ENCODE peak calls at places on chromosomes 5 and 9, in eight cellular contexts. V is PC-9, G is brain microvascular endothelial cell, O is caudate nucleus, Y is non-pigmented ciliary epithelial cell, H is progenitor cell of endocrine pancreas, S is aorta, D is RPMI7951. Q is an unnamed sample.

GRCh38 chr9:136697146-136697820 is 10.0 kb upstream of the AGPAT2 start:
- DNase-seq in V (no peak), G (no peak), O (no peak), Y (no peak), H (no peak), S (no peak), D (peak), Q (peak)

GRCh38 chr9:38022995-38023394 is 46.0 kb downstream of the SHB start:
- DNase-seq in V (peak), G (no peak), O (peak), Y (no peak), H (no peak), S (no peak), D (no peak), Q (peak)

GRCh38 chr5:108730617-108731340 is 16.9 kb upstream of the FER start:
- DNase-seq in V (no peak), G (no peak), O (no peak), Y (no peak), H (no peak), S (no peak), D (no peak), Q (peak)

GRCh38 chr5:157690690-157691433 is 19.5 kb downstream of the C5orf52 start:
- DNase-seq in V (no peak), G (no peak), O (no peak), Y (no peak), H (no peak), S (no peak), D (no peak), Q (no peak)

GRCh38 chr9:4375424-4376195 is 75.7 kb upstream of the GLIS3 start:
- DNase-seq in V (no peak), G (peak), O (no peak), Y (peak), H (no peak), S (no peak), D (peak), Q (no peak)

GRCh38 chr9:134175291-134175807 is 11.0 kb upstream of the RNU6ATAC start:
- DNase-seq in V (no peak), G (no peak), O (no peak), Y (no peak), H (no peak), S (peak), D (no peak), Q (peak)

GRCh38 chr5:172834570-172835245 is 657 bp downstream of the ERGIC1 start:
- DNase-seq in V (no peak), G (no peak), O (peak), Y (no peak), H (peak), S (peak), D (no peak), Q (peak)

GRCh38 chr5:178296066-178296465 is 63.5 kb upstream of the PHYKPL start:
- DNase-seq in V (no peak), G (no peak), O (no peak), Y (no peak), H (no peak), S (peak), D (no peak), Q (peak)

GRCh38 chr5:74179701-74180100 is 460.8 kb downstream of the ENC1 start:
- DNase-seq in V (no peak), G (no peak), O (no peak), Y (no peak), H (no peak), S (no peak), D (no peak), Q (no peak)

GRCh38 chr9:135507104-135508035 is 6.9 kb downstream of the MRPS2 start:
- DNase-seq in V (no peak), G (no peak), O (no peak), Y (no peak), H (no peak), S (no peak), D (no peak), Q (no peak)

GRCh38 chr9:128399851-128400250 is 20.8 kb upstream of the CERCAM start:
- DNase-seq in V (no peak), G (no peak), O (no peak), Y (no peak), H (no peak), S (no peak), D (no peak), Q (no peak)

GRCh38 chr9:124013263-124014211 is 2.0 kb downstream of the LHX2 start:
- DNase-seq in V (no peak), G (no peak), O (no peak), Y (no peak), H (no peak), S (no peak), D (no peak), Q (no peak)

GRCh38 chr9:129483467-129484324 is 137.2 kb downstream of the C9orf50 start:
- DNase-seq in V (peak), G (peak), O (peak), Y (no peak), H (no peak), S (peak), D (peak), Q (peak)

GRCh38 chr5:111983459-111983858 is 226.5 kb upstream of the NREP start:
- DNase-seq in V (no peak), G (no peak), O (no peak), Y (no peak), H (no peak), S (no peak), D (peak), Q (no peak)

GRCh38 chr9:135224286-135224871 is 136.9 kb downstream of the OLFM1 start:
- DNase-seq in V (no peak), G (no peak), O (no peak), Y (no peak), H (no peak), S (peak), D (no peak), Q (no peak)

GRCh38 chr5:125408582-125409069 is 662.2 kb upstream of the ZNF608 start:
- DNase-seq in V (peak), G (peak), O (no peak), Y (peak), H (no peak), S (peak), D (peak), Q (no peak)

GRCh38 chr5:159749146-159749545 is 167.1 kb upstream of the ADRA1B start:
- DNase-seq in V (no peak), G (no peak), O (no peak), Y (no peak), H (no peak), S (no peak), D (no peak), Q (no peak)

Q was measured in mucosa of descending colon.